ENCODE peak calls at places on chromosomes 11 and 22, in seven cellular contexts. P is activated CD4-positive, alpha-beta T cell treated with anti-CD3 and anti-CD28 coated beads, Interleukin-2, amount 50 U/mL, for 4 hours; D is NCI-H2029; F is left ventricle myocardium inferior; Y is stimulated activated CD4-positive, alpha-beta T cell treated with anti-CD3 and anti-CD28 coated beads, Interleukin-2, amount 100 ng/mL, for 48 hours; V is astrocyte of the spinal cord; E is activated naive CD8-positive, alpha-beta T cell treated with anti-CD3 and anti-CD28 coated beads, Interleukin-2, amount 50 U/mL, for 24 hours. M is an unnamed sample.

GRCh38 chr11:69640260-69640994 is 529 bp upstream of the CCND1 start:
- DNase-seq in F (peak), E (peak), V (no peak), Y (no peak), D (no peak), P (no peak), M (no peak)

GRCh38 chr11:118892515-118892914 is 8.8 kb downstream of the CXCR5 start:
- DNase-seq in Y (no peak), D (peak), P (peak), F (no peak), E (no peak), V (no peak), M (no peak)

GRCh38 chr11:61539009-61539408 is 30.5 kb downstream of the LRRC10B start:
- DNase-seq in V (no peak), P (no peak), Y (no peak), F (no peak), D (no peak), E (no peak), M (no peak)

GRCh38 chr22:24836282-24836681 is 30.3 kb downstream of the SGSM1 start:
- DNase-seq in D (peak), F (no peak), V (no peak), E (no peak), Y (no peak), P (no peak), M (no peak)

GRCh38 chr22:20567371-20567847 is 60.0 kb downstream of the MED15 start:
- DNase-seq in E (no peak), P (no peak), V (peak), Y (no peak), F (peak), D (no peak), M (no peak)

GRCh38 chr22:47460870-47461269 is 698.4 kb downstream of the TBC1D22A start:
- DNase-seq in F (no peak), Y (no peak), V (no peak), E (no peak), P (no peak), D (no peak), M (no peak)

GRCh38 chr11:126989942-126990715 is 10.4 kb downstream of the KIRREL3 start:
- DNase-seq in P (peak), F (peak), Y (peak), V (peak), D (peak), E (peak), M (peak)

GRCh38 chr22:49011379-49011768 is 816.3 kb downstream of the BRD1 start:
- DNase-seq in D (no peak), Y (no peak), V (no peak), F (no peak), E (no peak), P (no peak), M (no peak)

GRCh38 chr11:17066691-17067090 is 10.8 kb downstream of the RPS13 start:
- DNase-seq in Y (no peak), F (no peak), V (no peak), D (no peak), P (no peak), E (no peak), M (no peak)

GRCh38 chr11:76368497-76368896 is 12.4 kb downstream of the THAP12 start:
- DNase-seq in D (no peak), Y (no peak), F (no peak), P (no peak), V (no peak), E (no peak), M (no peak)

GRCh38 chr22:33405194-33405593 is 347.0 kb upstream of the SYN3 start:
- DNase-seq in P (no peak), F (peak), E (no peak), V (no peak), Y (no peak), D (no peak), M (no peak)

GRCh38 chr11:615453-616319 is at the start of gene IRF7:
- DNase-seq in Y (peak), V (peak), D (peak), P (peak), E (peak), F (peak), M (peak)

GRCh38 chr11:26244207-26244606 is 87.7 kb upstream of the ANO3 start:
- DNase-seq in D (no peak), F (no peak), E (no peak), Y (no peak), V (no peak), P (no peak), M (no peak)

GRCh38 chr11:76695133-76695532 is 24.6 kb upstream of the LRRC32 start:
- DNase-seq in P (no peak), V (no peak), Y (no peak), F (no peak), E (no peak), D (no peak), M (no peak)

M was measured in NCI-H1048.